ENCODE peak calls at places on chromosomes 11 and 22, in seven cellular contexts. D is activated naive CD4-positive, alpha-beta T cell; Y is nucleus accumbens; V is activated CD8-positive, alpha-beta memory T cell treated with anti-CD3 and anti-CD28 coated beads for 24 hours; F is NCI-H2081; T is activated gamma-delta T cell treated with Interleukin-2 at 50 U/mL for 16 hours; I is heart left ventricle. E is an unnamed sample.

GRCh38 chr22:21621891-21622623 is 7.8 kb downstream of the YDJC start:
- DNase-seq in D (no peak), Y (no peak), V (no peak), F (no peak), T (no peak), I (no peak), E (no peak)

GRCh38 chr22:17159504-17159951 is 451 bp upstream of the HDHD5 start:
- DNase-seq in D (no peak), Y (peak; percentile 56), V (no peak), F (peak; percentile 44), T (no peak), I (peak; percentile 47), E (no peak)

GRCh38 chr11:61306221-61306620 is 11.1 kb upstream of the VWCE start:
- DNase-seq in D (no peak), Y (no peak), V (no peak), F (no peak), T (no peak), I (no peak), E (no peak)

GRCh38 chr11:2095198-2095520 is 44.0 kb downstream of the IGF2 start:
- DNase-seq in D (no peak), Y (no peak), V (no peak), F (no peak), T (no peak), I (no peak), E (no peak)

GRCh38 chr11:91800208-91800914 is 424.3 kb upstream of the FAT3 start:
- DNase-seq in D (no peak), Y (no peak), V (no peak), F (no peak), T (no peak), I (peak; percentile 31), E (no peak)

GRCh38 chr11:120235024-120235628 is 4.8 kb upstream of the POU2F3 start:
- DNase-seq in D (no peak), Y (peak; percentile 7), V (peak; percentile 86), F (peak; percentile 68), T (peak; percentile 39), I (no peak), E (peak; percentile 91)

GRCh38 chr22:41382098-41382578 is 396 bp downstream of the TEF start:
- DNase-seq in D (peak; percentile 60), Y (peak; percentile 75), V (peak; percentile 87), F (peak; percentile 49), T (peak; percentile 48), I (peak; percentile 78), E (peak; percentile 95)

GRCh38 chr11:57639321-57640067 is 10.2 kb downstream of the YPEL4 start:
- DNase-seq in D (no peak), Y (no peak), V (no peak), F (no peak), T (no peak), I (no peak), E (peak; percentile 81)

GRCh38 chr22:24506802-24507438 is 11.8 kb downstream of the UPB1 start:
- DNase-seq in D (no peak), Y (no peak), V (no peak), F (no peak), T (no peak), I (no peak), E (no peak)

GRCh38 chr11:77039491-77040400 is 5.5 kb downstream of the B3GNT6 start:
- DNase-seq in D (no peak), Y (no peak), V (no peak), F (no peak), T (no peak), I (no peak), E (peak; percentile 73)

GRCh38 chr22:27715078-27715477 is 86.5 kb downstream of the MN1 start:
- DNase-seq in D (no peak), Y (peak; percentile 73), V (no peak), F (no peak), T (no peak), I (peak; percentile 39), E (no peak)

GRCh38 chr11:22456993-22457748 is 119.0 kb downstream of the SLC17A6 start:
- DNase-seq in D (no peak), Y (no peak), V (no peak), F (no peak), T (no peak), I (no peak), E (no peak)